ENCODE peak calls at places on chromosome 2, in six cellular contexts. One of them, this sample, is unnamed.

GRCh38 chr2:83873110-83873509 is 586.0 kb downstream of the SUCLG1 start:
- DNase-seq in choroid plexus epithelial cell: no peak
- DNase-seq in ascending aorta: no peak
- DNase-seq in endothelial cell of umbilical vein: no peak
- DNase-seq in fibroblast of villous mesenchyme: no peak
- DNase-seq in HL-60: no peak
- DNase-seq in this sample: no peak

GRCh38 chr2:181454990-181455520 is 2.1 kb upstream of the ITGA4 start:
- DNase-seq in ascending aorta: no peak
- DNase-seq in endothelial cell of umbilical vein: no peak
- DNase-seq in choroid plexus epithelial cell: no peak
- DNase-seq in HL-60: no peak
- DNase-seq in fibroblast of villous mesenchyme: no peak
- DNase-seq in this sample: no peak

GRCh38 chr2:132668189-132668833 is 1.7 kb downstream of the LYPD1 start:
- DNase-seq in fibroblast of villous mesenchyme: no peak
- DNase-seq in ascending aorta: no peak
- DNase-seq in choroid plexus epithelial cell: no peak
- DNase-seq in endothelial cell of umbilical vein: peak
- DNase-seq in HL-60: no peak
- DNase-seq in this sample: no peak

GRCh38 chr2:187698374-187699110 is 144.3 kb upstream of the TFPI start:
- DNase-seq in choroid plexus epithelial cell: peak
- DNase-seq in fibroblast of villous mesenchyme: peak
- DNase-seq in HL-60: no peak
- DNase-seq in ascending aorta: no peak
- DNase-seq in endothelial cell of umbilical vein: no peak
- DNase-seq in this sample: no peak

GRCh38 chr2:185676316-185676715 is 62.3 kb upstream of the FSIP2 start:
- DNase-seq in ascending aorta: no peak
- DNase-seq in HL-60: no peak
- DNase-seq in endothelial cell of umbilical vein: no peak
- DNase-seq in fibroblast of villous mesenchyme: no peak
- DNase-seq in choroid plexus epithelial cell: no peak
- DNase-seq in this sample: no peak

GRCh38 chr2:46325178-46325928 is 28.1 kb downstream of the EPAS1 start:
- DNase-seq in HL-60: no peak
- DNase-seq in choroid plexus epithelial cell: peak
- DNase-seq in ascending aorta: no peak
- DNase-seq in fibroblast of villous mesenchyme: peak
- DNase-seq in endothelial cell of umbilical vein: peak
- DNase-seq in this sample: no peak

GRCh38 chr2:85999131-85999831 is 106.4 kb downstream of the POLR1A start:
- DNase-seq in endothelial cell of umbilical vein: peak
- DNase-seq in HL-60: peak
- DNase-seq in choroid plexus epithelial cell: peak
- DNase-seq in ascending aorta: no peak
- DNase-seq in fibroblast of villous mesenchyme: no peak
- DNase-seq in this sample: peak

GRCh38 chr2:46277470-46278190 is 19.6 kb upstream of the EPAS1 start:
- DNase-seq in fibroblast of villous mesenchyme: no peak
- DNase-seq in choroid plexus epithelial cell: no peak
- DNase-seq in ascending aorta: no peak
- DNase-seq in HL-60: no peak
- DNase-seq in endothelial cell of umbilical vein: peak
- DNase-seq in this sample: no peak

GRCh38 chr2:127321306-127321705 is 27.4 kb upstream of the ERCC3 start:
- DNase-seq in fibroblast of villous mesenchyme: peak
- DNase-seq in ascending aorta: no peak
- DNase-seq in endothelial cell of umbilical vein: no peak
- DNase-seq in HL-60: no peak
- DNase-seq in choroid plexus epithelial cell: peak
- DNase-seq in this sample: no peak

GRCh38 chr2:71922501-71923142 is 225.0 kb downstream of the CYP26B1 start:
- DNase-seq in choroid plexus epithelial cell: no peak
- DNase-seq in endothelial cell of umbilical vein: no peak
- DNase-seq in HL-60: no peak
- DNase-seq in fibroblast of villous mesenchyme: no peak
- DNase-seq in ascending aorta: no peak
- DNase-seq in this sample: peak

GRCh38 chr2:62785216-62785615 is 79.7 kb downstream of the EHBP1 start:
- DNase-seq in HL-60: no peak
- DNase-seq in choroid plexus epithelial cell: peak
- DNase-seq in fibroblast of villous mesenchyme: no peak
- DNase-seq in ascending aorta: no peak
- DNase-seq in endothelial cell of umbilical vein: peak
- DNase-seq in this sample: peak

GRCh38 chr2:111121028-111121872 is 536 bp downstream of the BCL2L11 start:
- DNase-seq in HL-60: peak
- DNase-seq in ascending aorta: no peak
- DNase-seq in choroid plexus epithelial cell: peak
- DNase-seq in fibroblast of villous mesenchyme: peak
- DNase-seq in endothelial cell of umbilical vein: peak
- DNase-seq in this sample: peak

GRCh38 chr2:203280428-203281064 is 41.7 kb downstream of the CYP20A1 start:
- DNase-seq in endothelial cell of umbilical vein: peak
- DNase-seq in HL-60: no peak
- DNase-seq in ascending aorta: no peak
- DNase-seq in choroid plexus epithelial cell: peak
- DNase-seq in fibroblast of villous mesenchyme: peak
- DNase-seq in this sample: no peak

GRCh38 chr2:229642371-229642770 is 72.0 kb downstream of the DNER start:
- DNase-seq in endothelial cell of umbilical vein: no peak
- DNase-seq in choroid plexus epithelial cell: peak
- DNase-seq in fibroblast of villous mesenchyme: no peak
- DNase-seq in HL-60: no peak
- DNase-seq in ascending aorta: no peak
- DNase-seq in this sample: no peak

GRCh38 chr2:56267412-56267788 is 83.6 kb downstream of the CCDC85A start:
- DNase-seq in fibroblast of villous mesenchyme: no peak
- DNase-seq in endothelial cell of umbilical vein: no peak
- DNase-seq in choroid plexus epithelial cell: no peak
- DNase-seq in HL-60: no peak
- DNase-seq in ascending aorta: no peak
- DNase-seq in this sample: no peak

GRCh38 chr2:127196998-127197397 is 23.1 kb downstream of the CYP27C1 start:
- DNase-seq in ascending aorta: no peak
- DNase-seq in choroid plexus epithelial cell: no peak
- DNase-seq in endothelial cell of umbilical vein: no peak
- DNase-seq in fibroblast of villous mesenchyme: no peak
- DNase-seq in HL-60: peak
- DNase-seq in this sample: no peak

GRCh38 chr2:106009096-106009495 is 185.0 kb downstream of the UXS1 start:
- DNase-seq in choroid plexus epithelial cell: no peak
- DNase-seq in ascending aorta: no peak
- DNase-seq in endothelial cell of umbilical vein: no peak
- DNase-seq in fibroblast of villous mesenchyme: no peak
- DNase-seq in HL-60: no peak
- DNase-seq in this sample: no peak

GRCh38 chr2:55437515-55438390 is 18.1 kb upstream of the CCDC88A start:
- DNase-seq in fibroblast of villous mesenchyme: no peak
- DNase-seq in endothelial cell of umbilical vein: no peak
- DNase-seq in choroid plexus epithelial cell: no peak
- DNase-seq in ascending aorta: no peak
- DNase-seq in HL-60: no peak
- DNase-seq in this sample: no peak

GRCh38 chr2:232860593-232861241 is 9.3 kb upstream of the SNORC start:
- DNase-seq in fibroblast of villous mesenchyme: no peak
- DNase-seq in HL-60: no peak
- DNase-seq in endothelial cell of umbilical vein: no peak
- DNase-seq in ascending aorta: no peak
- DNase-seq in choroid plexus epithelial cell: peak
- DNase-seq in this sample: no peak

GRCh38 chr2:172311921-172312345 is 115.5 kb upstream of the ITGA6 start:
- DNase-seq in ascending aorta: no peak
- DNase-seq in endothelial cell of umbilical vein: peak
- DNase-seq in fibroblast of villous mesenchyme: no peak
- DNase-seq in choroid plexus epithelial cell: peak
- DNase-seq in HL-60: no peak
- DNase-seq in this sample: no peak

GRCh38 chr2:69624153-69624552 is 19.4 kb downstream of the AAK1 start:
- DNase-seq in endothelial cell of umbilical vein: no peak
- DNase-seq in fibroblast of villous mesenchyme: no peak
- DNase-seq in HL-60: no peak
- DNase-seq in ascending aorta: no peak
- DNase-seq in choroid plexus epithelial cell: no peak
- DNase-seq in this sample: no peak

GRCh38 chr2:105952131-105952530 is 207.4 kb downstream of the NCK2 start:
- DNase-seq in ascending aorta: no peak
- DNase-seq in choroid plexus epithelial cell: no peak
- DNase-seq in endothelial cell of umbilical vein: no peak
- DNase-seq in HL-60: peak
- DNase-seq in fibroblast of villous mesenchyme: no peak
- DNase-seq in this sample: no peak

GRCh38 chr2:68359889-68360288 is 5.2 kb upstream of the PLEK start:
- DNase-seq in HL-60: no peak
- DNase-seq in choroid plexus epithelial cell: no peak
- DNase-seq in ascending aorta: no peak
- DNase-seq in fibroblast of villous mesenchyme: no peak
- DNase-seq in endothelial cell of umbilical vein: no peak
- DNase-seq in this sample: no peak
- TF ChIP-seq CTCF in HL-60: no peak
- TF ChIP-seq CTCF in choroid plexus epithelial cell: peak
- TF ChIP-seq CTCF in ascending aorta: no peak
- TF ChIP-seq CTCF in fibroblast of villous mesenchyme: peak
- TF ChIP-seq CTCF in endothelial cell of umbilical vein: no peak
- TF ChIP-seq CTCF in this sample: no peak

GRCh38 chr2:26457695-26458364 is 20.1 kb downstream of the OTOF start:
- DNase-seq in ascending aorta: no peak
- DNase-seq in endothelial cell of umbilical vein: no peak
- DNase-seq in HL-60: no peak
- DNase-seq in choroid plexus epithelial cell: peak
- DNase-seq in fibroblast of villous mesenchyme: no peak
- DNase-seq in this sample: no peak

GRCh38 chr2:26456701-26457224 is 21.2 kb downstream of the OTOF start:
- DNase-seq in HL-60: peak
- DNase-seq in endothelial cell of umbilical vein: no peak
- DNase-seq in choroid plexus epithelial cell: no peak
- DNase-seq in fibroblast of villous mesenchyme: no peak
- DNase-seq in ascending aorta: no peak
- DNase-seq in this sample: no peak

GRCh38 chr2:26459991-26460612 is 17.8 kb downstream of the OTOF start:
- DNase-seq in fibroblast of villous mesenchyme: no peak
- DNase-seq in ascending aorta: no peak
- DNase-seq in choroid plexus epithelial cell: no peak
- DNase-seq in endothelial cell of umbilical vein: no peak
- DNase-seq in HL-60: no peak
- DNase-seq in this sample: no peak

GRCh38 chr2:26457241-26457666 is 20.7 kb downstream of the OTOF start:
- DNase-seq in choroid plexus epithelial cell: no peak
- DNase-seq in HL-60: no peak
- DNase-seq in ascending aorta: no peak
- DNase-seq in fibroblast of villous mesenchyme: no peak
- DNase-seq in endothelial cell of umbilical vein: no peak
- DNase-seq in this sample: no peak

GRCh38 chr2:26458365-26459042 is 19.4 kb downstream of the OTOF start:
- DNase-seq in HL-60: no peak
- DNase-seq in choroid plexus epithelial cell: no peak
- DNase-seq in ascending aorta: no peak
- DNase-seq in endothelial cell of umbilical vein: no peak
- DNase-seq in fibroblast of villous mesenchyme: no peak
- DNase-seq in this sample: no peak
- TF ChIP-seq CTCF in HL-60: no peak
- TF ChIP-seq CTCF in choroid plexus epithelial cell: peak
- TF ChIP-seq CTCF in ascending aorta: no peak
- TF ChIP-seq CTCF in endothelial cell of umbilical vein: no peak
- TF ChIP-seq CTCF in fibroblast of villous mesenchyme: no peak
- TF ChIP-seq CTCF in this sample: no peak

GRCh38 chr2:65015731-65016130 is 26.5 kb downstream of the SLC1A4 start:
- DNase-seq in fibroblast of villous mesenchyme: peak
- DNase-seq in HL-60: no peak
- DNase-seq in endothelial cell of umbilical vein: no peak
- DNase-seq in choroid plexus epithelial cell: no peak
- DNase-seq in ascending aorta: no peak
- DNase-seq in this sample: no peak

GRCh38 chr2:65019010-65019409 is 29.8 kb downstream of the SLC1A4 start:
- DNase-seq in HL-60: no peak
- DNase-seq in fibroblast of villous mesenchyme: no peak
- DNase-seq in endothelial cell of umbilical vein: no peak
- DNase-seq in choroid plexus epithelial cell: no peak
- DNase-seq in ascending aorta: no peak
- DNase-seq in this sample: no peak

GRCh38 chr2:65016789-65017188 is 27.6 kb downstream of the SLC1A4 start:
- DNase-seq in endothelial cell of umbilical vein: no peak
- DNase-seq in choroid plexus epithelial cell: no peak
- DNase-seq in HL-60: no peak
- DNase-seq in ascending aorta: no peak
- DNase-seq in fibroblast of villous mesenchyme: no peak
- DNase-seq in this sample: peak

GRCh38 chr2:65018141-65018582 is 29.0 kb downstream of the SLC1A4 start:
- DNase-seq in choroid plexus epithelial cell: no peak
- DNase-seq in HL-60: peak
- DNase-seq in ascending aorta: no peak
- DNase-seq in endothelial cell of umbilical vein: no peak
- DNase-seq in fibroblast of villous mesenchyme: no peak
- DNase-seq in this sample: no peak

DNA sequence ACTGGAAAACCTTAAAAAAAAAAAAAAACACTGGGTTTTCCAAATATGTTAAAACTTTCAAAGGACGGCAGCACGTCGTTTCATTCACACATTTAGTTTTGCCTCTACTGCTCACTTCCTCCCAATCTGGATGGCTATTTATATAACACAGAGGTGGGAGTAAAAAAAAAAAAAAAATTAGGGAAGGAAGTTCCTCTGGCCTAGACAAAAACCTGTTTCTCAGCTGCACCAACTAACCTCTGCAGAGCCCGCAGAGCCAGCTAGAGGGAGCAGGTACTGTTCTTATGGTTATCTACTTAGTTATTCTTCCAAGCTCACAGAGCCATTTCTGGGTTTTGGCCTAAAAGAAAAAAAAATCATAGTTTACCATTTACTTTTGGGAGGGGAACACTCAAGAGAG is 28.1 kb downstream of the SLC1A4 start:
- DNase-seq in fibroblast of villous mesenchyme: no peak
- DNase-seq in endothelial cell of umbilical vein: no peak
- DNase-seq in choroid plexus epithelial cell: peak
- DNase-seq in HL-60: peak
- DNase-seq in ascending aorta: no peak
- DNase-seq in this sample: peak
- TF ChIP-seq CTCF in fibroblast of villous mesenchyme: peak
- TF ChIP-seq CTCF in endothelial cell of umbilical vein: no peak
- TF ChIP-seq CTCF in choroid plexus epithelial cell: peak
- TF ChIP-seq CTCF in HL-60: peak
- TF ChIP-seq CTCF in ascending aorta: peak
- TF ChIP-seq CTCF in this sample: peak

DNA sequence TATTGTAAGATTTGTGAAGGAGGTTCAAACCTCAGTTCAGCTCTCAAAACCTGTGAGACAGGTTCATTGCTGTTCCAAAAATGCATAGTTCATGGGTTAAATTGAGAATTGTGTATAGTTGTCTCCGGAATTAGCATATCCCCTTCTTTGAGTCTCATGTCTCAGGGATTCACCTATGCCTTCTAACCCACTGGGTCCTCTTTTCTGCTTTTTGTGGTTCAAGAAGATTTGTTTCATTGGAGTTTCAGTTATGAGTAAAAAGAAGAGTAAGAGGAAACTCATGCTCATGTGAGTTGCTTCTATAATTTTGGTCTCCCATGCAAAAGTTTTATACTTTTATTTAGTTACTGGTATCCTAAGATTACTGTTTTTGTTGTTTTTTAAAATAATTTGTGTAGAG is 1219.8 kb upstream of the ZEB2 start:
- DNase-seq in choroid plexus epithelial cell: no peak
- DNase-seq in endothelial cell of umbilical vein: no peak
- DNase-seq in HL-60: no peak
- DNase-seq in ascending aorta: no peak
- DNase-seq in fibroblast of villous mesenchyme: no peak
- DNase-seq in this sample: no peak
- TF ChIP-seq CTCF in choroid plexus epithelial cell: no peak
- TF ChIP-seq CTCF in endothelial cell of umbilical vein: no peak
- TF ChIP-seq CTCF in HL-60: no peak
- TF ChIP-seq CTCF in ascending aorta: no peak
- TF ChIP-seq CTCF in fibroblast of villous mesenchyme: no peak
- TF ChIP-seq CTCF in this sample: no peak

This sample was measured in GM10248.